ENCODE peak calls at places on chromosome 3, in six cellular contexts. G is trophoblast cell, T is H9, O is IMR-90, B is neuronal stem cell, E is H1. V is an unnamed sample.
A peak's percentile ranks its signal among the peaks of the same experiment; 100 is the strongest.

GRCh38 chr3:159859836-159860235 is 128.8 kb upstream of the IL12A start:
- DNase-seq in O (no peak), G (no peak), T (no peak), B (no peak), E (no peak), V (no peak)

GRCh38 chr3:98367464-98368246 is 14.0 kb downstream of the OR5K4 start:
- DNase-seq in G (no peak), E (no peak), T (no peak), O (no peak), B (no peak), V (no peak)

GRCh38 chr3:4512895-4513616 is 19.9 kb downstream of the ITPR1 start:
- DNase-seq in B (no peak), G (no peak), E (no peak), O (no peak), T (no peak), V (no peak)

GRCh38 chr3:186882125-186882524 is 39.6 kb downstream of the ADIPOQ start:
- DNase-seq in E (no peak), O (no peak), B (no peak), G (no peak), T (no peak), V (no peak)

GRCh38 chr3:39188271-39189149 is 3.9 kb downstream of the XIRP1 start:
- DNase-seq in O (no peak), B (no peak), T (peak; percentile 20), E (no peak), G (no peak), V (no peak)

GRCh38 chr3:67875338-67875737 is 220.9 kb upstream of the SUCLG2 start:
- DNase-seq in T (no peak), B (no peak), E (no peak), G (no peak), O (peak; percentile 3), V (peak; percentile 23)

GRCh38 chr3:10522646-10523303 is 17.4 kb upstream of the ATP2B2 start:
- DNase-seq in O (no peak), T (peak; percentile 12), B (no peak), G (no peak), E (no peak), V (no peak)

GRCh38 chr3:59424268-59425010 is 374.6 kb upstream of the CFAP20DC start:
- DNase-seq in B (no peak), E (no peak), G (no peak), O (peak; percentile 93), T (no peak), V (peak; percentile 96)

GRCh38 chr3:7800006-7800780 is 701.4 kb upstream of the LMCD1 start:
- DNase-seq in B (no peak), T (no peak), G (no peak), E (no peak), O (no peak), V (no peak)

GRCh38 chr3:71087109-71088018 is 496.2 kb downstream of the FOXP1 start:
- DNase-seq in T (no peak), O (peak; percentile 51), E (no peak), B (no peak), G (peak; percentile 61), V (peak; percentile 81)

GRCh38 chr3:57919987-57920386 is 88.2 kb upstream of the FLNB start:
- DNase-seq in E (no peak), G (no peak), T (no peak), O (no peak), B (no peak), V (peak; percentile 17)

GRCh38 chr3:155102329-155102728 is 22.2 kb downstream of the MME start:
- DNase-seq in T (no peak), E (no peak), G (no peak), B (no peak), O (peak; percentile 62), V (peak; percentile 23)

GRCh38 chr3:55622733-55623132 is 135.6 kb upstream of the WNT5A start:
- DNase-seq in B (no peak), O (peak; percentile 50), T (no peak), G (no peak), E (no peak), V (peak; percentile 57)

GRCh38 chr3:4581452-4581851 is 88.3 kb downstream of the ITPR1 start:
- DNase-seq in T (no peak), G (no peak), B (no peak), E (no peak), O (no peak), V (no peak)

GRCh38 chr3:71968491-71968890 is 183.5 kb upstream of the PROK2 start:
- DNase-seq in O (no peak), E (no peak), B (no peak), T (no peak), G (no peak), V (no peak)

DNA sequence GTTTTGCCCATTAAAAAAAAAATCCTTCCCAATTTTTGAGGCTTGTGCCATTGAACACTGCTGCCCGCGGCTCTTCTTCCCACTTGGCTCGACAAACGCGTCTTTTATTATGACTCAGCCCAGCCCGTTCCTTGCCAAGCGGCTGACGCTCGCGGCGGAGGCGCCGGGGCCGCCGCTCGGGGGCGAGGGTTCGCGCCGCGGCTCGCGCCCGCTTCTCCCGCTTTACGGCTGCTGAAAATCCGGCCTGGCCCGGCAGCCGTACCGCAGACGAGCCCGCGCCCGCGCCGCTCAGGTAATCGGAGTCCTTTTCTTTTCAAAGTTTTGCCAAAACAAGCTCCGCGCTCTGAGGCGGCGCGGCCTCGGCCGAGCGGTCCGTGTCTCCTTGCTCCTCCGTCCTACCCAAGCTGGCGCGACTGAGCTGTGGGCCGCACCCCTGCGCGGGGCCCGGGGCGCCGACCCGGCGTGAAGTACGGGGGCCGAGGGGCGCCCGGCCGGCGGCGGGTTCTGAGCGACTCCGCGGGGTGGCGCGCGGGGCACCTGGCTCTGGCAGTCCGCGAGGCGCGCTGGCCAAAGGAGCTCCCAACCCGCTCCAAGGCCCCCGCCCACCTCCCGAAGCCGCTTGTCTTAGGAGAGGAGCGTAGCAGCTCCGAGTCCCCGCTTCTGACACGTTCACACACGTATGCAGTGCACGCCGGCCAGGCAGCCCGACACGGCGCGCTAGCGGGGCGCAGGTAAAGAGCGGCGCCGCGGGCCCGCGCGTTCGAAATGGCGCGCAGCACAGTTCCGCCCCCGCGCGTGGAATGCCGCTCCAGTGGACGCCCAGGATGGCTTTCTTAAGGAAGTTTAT is 418.2 kb upstream of the NAALADL2 start:
- DNase-seq in E (peak; percentile 68), G (peak; percentile 87), B (peak; percentile 85), T (peak; percentile 90), O (peak; percentile 92), V (peak; percentile 91)
- H4K8ac ChIP-seq in E (peak overlapping the region; percentile 99), G (peak overlapping the region; percentile 88), B (no peak overlapping the region), T (no peak overlapping the region), O (peak overlapping the region; percentile 97), V (peak overlapping the region; percentile 100)

GRCh38 chr3:173800154-173800553 is 402.6 kb downstream of the NLGN1 start:
- DNase-seq in B (no peak), T (no peak), E (no peak), O (no peak), G (no peak), V (no peak)
- H3K4me2 ChIP-seq in B (no peak overlapping the region), T (no peak overlapping the region), E (no peak overlapping the region), O (no peak overlapping the region), G (no peak overlapping the region), V (no peak overlapping the region)

GRCh38 chr3:126117786-126118185 is 33.9 kb upstream of the SLC41A3 start:
- DNase-seq in G (no peak), T (peak; percentile 27), O (no peak), E (no peak), B (no peak), V (no peak)

GRCh38 chr3:126116526-126116925 is 32.6 kb upstream of the SLC41A3 start:
- DNase-seq in O (no peak), B (no peak), E (no peak), G (no peak), T (no peak), V (no peak)

GRCh38 chr3:126117212-126117611 is 33.3 kb upstream of the SLC41A3 start:
- DNase-seq in T (no peak), G (no peak), O (no peak), B (no peak), E (no peak), V (no peak)

GRCh38 chr3:126119008-126119675 is 35.2 kb upstream of the SLC41A3 start:
- DNase-seq in B (no peak), E (no peak), O (no peak), T (peak; percentile 10), G (no peak), V (no peak)

GRCh38 chr3:126118591-126118990 is 34.7 kb upstream of the SLC41A3 start:
- DNase-seq in T (peak; percentile 12), G (no peak), E (no peak), B (no peak), O (no peak), V (no peak)
- H4K91ac ChIP-seq in T (no peak overlapping the region), G (no peak overlapping the region), E (no peak overlapping the region), B (no peak overlapping the region), O (no peak overlapping the region), V (no peak overlapping the region)

DNA sequence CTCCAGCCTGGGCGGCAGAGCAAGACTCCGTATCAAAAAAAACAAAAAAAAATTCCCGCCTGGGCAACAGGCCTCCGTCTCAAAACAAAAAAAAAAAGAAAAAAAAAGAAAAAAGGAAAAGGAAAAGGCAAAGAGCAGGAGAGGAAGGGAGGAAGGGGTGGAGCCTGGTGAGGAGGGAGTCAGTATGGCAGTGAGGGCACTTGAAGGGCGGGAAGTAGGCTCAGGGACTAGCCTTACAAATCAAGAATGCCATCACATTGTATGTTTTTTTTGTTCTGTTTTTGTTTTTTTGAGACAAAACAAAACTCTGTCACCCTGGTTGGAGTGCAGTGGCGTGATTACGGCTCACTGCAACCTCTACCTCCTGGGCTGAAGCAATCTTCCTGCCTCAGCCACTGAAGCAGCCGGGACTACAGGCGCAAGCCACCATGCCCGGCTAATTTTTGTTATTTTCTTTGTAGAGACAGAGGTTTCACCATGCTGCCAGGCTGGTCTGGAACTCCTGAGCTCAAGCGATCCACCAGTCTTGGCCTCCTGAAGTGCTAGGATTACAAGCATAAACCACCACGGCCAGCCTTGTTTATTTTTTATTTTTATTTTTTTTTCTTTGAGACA is 10.4 kb upstream of the PIK3CB start:
- DNase-seq in T (peak; percentile 63), O (no peak), E (no peak), G (peak; percentile 70), B (no peak), V (no peak)
- H4K8ac ChIP-seq in T (peak overlapping the region; percentile 74), O (no peak overlapping the region), E (peak overlapping the region; percentile 93), G (peak overlapping the region; percentile 23), B (no peak overlapping the region), V (no peak overlapping the region)

GRCh38 chr3:101701696-101702634 is 15.4 kb upstream of the RPL24 start:
- DNase-seq in E (no peak), O (no peak), G (peak; percentile 57), B (no peak), T (no peak), V (no peak)

GRCh38 chr3:101702726-101703125 is 16.2 kb upstream of the RPL24 start:
- DNase-seq in G (peak; percentile 55), B (no peak), O (no peak), E (no peak), T (no peak), V (no peak)

GRCh38 chr3:101703169-101703568 is 16.7 kb upstream of the RPL24 start:
- DNase-seq in B (no peak), T (no peak), E (no peak), O (no peak), G (peak; percentile 56), V (no peak)
- H3K4me2 ChIP-seq in B (no peak overlapping the region), T (no peak overlapping the region), E (no peak overlapping the region), O (no peak overlapping the region), G (no peak overlapping the region), V (no peak overlapping the region)

GRCh38 chr3:63043631-63044030 is 168.4 kb upstream of the CADPS start:
- DNase-seq in B (no peak), G (no peak), T (no peak), E (no peak), O (no peak), V (no peak)
- H4K91ac ChIP-seq in B (no peak overlapping the region), G (no peak overlapping the region), T (no peak overlapping the region), E (no peak overlapping the region), O (no peak overlapping the region), V (no peak overlapping the region)

GRCh38 chr3:15602146-15602536 is 596 bp downstream of the BTD start:
- DNase-seq in E (no peak), T (no peak), O (no peak), B (no peak), G (no peak), V (no peak)
- H4K8ac ChIP-seq in E (no peak overlapping the region), T (no peak overlapping the region), O (peak overlapping the region; percentile 36), B (no peak overlapping the region), G (peak overlapping the region; percentile 87), V (no peak overlapping the region)

V was measured in mesenchymal stem cell.